ENCODE peak calls at places on chromosomes 3 and 15, in four cellular contexts. X is IMR-90, O is mesendoderm, Y is neuronal stem cell. L is an unnamed sample.

GRCh38 chr3:127164615-127165014 is 28.3 kb upstream of the PRR23E start:
- DNase-seq in X (no peak), O (no peak), Y (no peak), L (no peak)

GRCh38 chr3:59237121-59237520 is 187.3 kb upstream of the CFAP20DC start:
- DNase-seq in X (peak; percentile 62), O (no peak), Y (no peak), L (no peak)

GRCh38 chr15:95825672-95826387 is 504.7 kb upstream of the NR2F2 start:
- DNase-seq in X (no peak), O (no peak), Y (no peak), L (no peak)

GRCh38 chr3:110314512-110315114 is 757.0 kb upstream of the NECTIN3 start:
- DNase-seq in X (peak; percentile 39), O (peak; percentile 82), Y (peak; percentile 35), L (peak; percentile 37)

GRCh38 chr15:99384992-99385669 is 133.8 kb downstream of the LRRC28 start:
- DNase-seq in X (no peak), O (peak; percentile 16), Y (no peak), L (no peak)

GRCh38 chr3:17151598-17152373 is 267.0 kb downstream of the PLCL2 start:
- DNase-seq in X (no peak), O (no peak), Y (no peak), L (peak; percentile 38)

GRCh38 chr3:111669926-111670630 is 74.9 kb upstream of the ZBED2 start:
- DNase-seq in X (peak; percentile 76), O (peak; percentile 25), Y (no peak), L (peak; percentile 58)

GRCh38 chr3:44596631-44597030 is 11.9 kb downstream of the ZNF660 start:
- DNase-seq in X (peak; percentile 17), O (no peak), Y (no peak), L (no peak)

GRCh38 chr3:52184690-52185089 is 13.3 kb upstream of the ALAS1 start:
- DNase-seq in X (no peak), O (no peak), Y (no peak), L (no peak)

GRCh38 chr3:11610044-11610671 is 33.6 kb downstream of the VGLL4 start:
- DNase-seq in X (peak; percentile 65), O (no peak), Y (no peak), L (no peak)

GRCh38 chr3:44903314-44903713 is 28.9 kb downstream of the TGM4 start:
- DNase-seq in X (no peak), O (no peak), Y (no peak), L (no peak)

GRCh38 chr3:57597973-57598351 is 818 bp upstream of the ARF4 start:
- DNase-seq in X (peak; percentile 45), O (no peak), Y (no peak), L (peak; percentile 65)

GRCh38 chr15:100001405-100001804 is 268.2 kb upstream of the LYSMD4 start:
- DNase-seq in X (no peak), O (no peak), Y (no peak), L (no peak)

GRCh38 chr3:155744091-155744625 is 713 bp downstream of the PLCH1 start:
- DNase-seq in X (peak; percentile 4), O (peak; percentile 81), Y (peak; percentile 84), L (peak; percentile 6)

GRCh38 chr3:60364475-60364874 is 886.8 kb downstream of the FHIT start:
- DNase-seq in X (no peak), O (no peak), Y (no peak), L (no peak)

GRCh38 chr3:55198554-55198953 is 270.7 kb upstream of the LRTM1 start:
- DNase-seq in X (peak; percentile 99), O (peak; percentile 28), Y (no peak), L (peak; percentile 75)

GRCh38 chr3:25428950-25429349 is 887 bp downstream of the RARB start:
- DNase-seq in X (no peak), O (no peak), Y (no peak), L (no peak)

GRCh38 chr15:55694652-55695150 is 48.3 kb downstream of the PRTG start:
- DNase-seq in X (peak; percentile 83), O (peak; percentile 79), Y (no peak), L (no peak)

GRCh38 chr15:56913241-56913640 is 5.2 kb upstream of the TCF12 start:
- DNase-seq in X (no peak), O (no peak), Y (no peak), L (no peak)

GRCh38 chr15:47332481-47332880 is 384.8 kb upstream of the SEMA6D start:
- DNase-seq in X (peak; percentile 42), O (peak; percentile 91), Y (no peak), L (peak; percentile 71)

GRCh38 chr3:195319060-195319459 is 48.1 kb upstream of the XXYLT1 start:
- DNase-seq in X (no peak), O (peak; percentile 48), Y (no peak), L (no peak)

GRCh38 chr3:54426431-54426830 is 304.1 kb downstream of the CACNA2D3 start:
- DNase-seq in X (no peak), O (no peak), Y (no peak), L (no peak)

GRCh38 chr15:90219421-90220141 is 14.2 kb downstream of the CIB1 start:
- DNase-seq in X (no peak), O (peak; percentile 52), Y (peak; percentile 36), L (peak; percentile 37)

GRCh38 chr3:108001457-108001856 is 89.4 kb downstream of the CD47 start:
- DNase-seq in X (peak; percentile 34), O (no peak), Y (no peak), L (peak; percentile 93)

GRCh38 chr3:3665961-3666640 is 133.1 kb upstream of the LRRN1 start:
- DNase-seq in X (no peak), O (no peak), Y (no peak), L (no peak)

GRCh38 chr3:4977001-4977888 is 2.0 kb upstream of the BHLHE40 start:
- DNase-seq in X (peak; percentile 84), O (peak; percentile 96), Y (no peak), L (peak; percentile 82)

GRCh38 chr3:37974121-37974927 is 16.3 kb upstream of the VILL start:
- DNase-seq in X (peak; percentile 48), O (peak; percentile 89), Y (peak; percentile 41), L (peak; percentile 80)

GRCh38 chr3:176767385-176767784 is 429.9 kb downstream of the TBL1XR1 start:
- DNase-seq in X (peak; percentile 28), O (no peak), Y (no peak), L (peak; percentile 42)

GRCh38 chr3:14598143-14598569 is 53.4 kb upstream of the CCDC174 start:
- DNase-seq in X (peak; percentile 39), O (peak; percentile 91), Y (peak; percentile 62), L (no peak)

GRCh38 chr3:69848113-69848512 is 108.8 kb downstream of the MITF start:
- DNase-seq in X (no peak), O (no peak), Y (no peak), L (no peak)

GRCh38 chr15:23647421-23648375 is at the start of gene MAGEL2:
- DNase-seq in X (no peak), O (peak; percentile 65), Y (peak; percentile 48), L (no peak)

GRCh38 chr15:31867536-31868442 is 162.5 kb upstream of the CHRNA7 start:
- DNase-seq in X (peak; percentile 38), O (peak; percentile 87), Y (peak; percentile 63), L (peak; percentile 81)

GRCh38 chr3:75012791-75013190 is 398.3 kb upstream of the CNTN3 start:
- DNase-seq in X (no peak), O (no peak), Y (no peak), L (no peak)

GRCh38 chr3:40842714-40843113 is 318.0 kb downstream of the ZNF621 start:
- DNase-seq in X (no peak), O (no peak), Y (no peak), L (no peak)

GRCh38 chr3:172357850-172358754 is 90.2 kb downstream of the GHSR start:
- DNase-seq in X (peak; percentile 24), O (no peak), Y (no peak), L (no peak)

GRCh38 chr3:150235799-150236198 is 172.3 kb upstream of the TSC22D2 start:
- DNase-seq in X (peak; percentile 91), O (no peak), Y (no peak), L (no peak)

GRCh38 chr3:181210275-181210674 is 220.7 kb upstream of the DNAJC19 start:
- DNase-seq in X (peak; percentile 15), O (peak; percentile 16), Y (peak; percentile 9), L (no peak)

GRCh38 chr3:18774319-18774877 is 349.3 kb upstream of the SATB1 start:
- DNase-seq in X (no peak), O (no peak), Y (no peak), L (no peak)
- H2BK120ac ChIP-seq in X (no peak overlapping the region), O (no peak overlapping the region), Y (no peak overlapping the region), L (no peak overlapping the region)

GRCh38 chr3:50187750-50188149 is 3.7 kb upstream of the GNAT1 start:
- DNase-seq in X (no peak), O (no peak), Y (no peak), L (no peak)
- H3K4me3 ChIP-seq in X (no peak overlapping the region), O (no peak overlapping the region), Y (no peak overlapping the region), L (no peak overlapping the region)

DNA sequence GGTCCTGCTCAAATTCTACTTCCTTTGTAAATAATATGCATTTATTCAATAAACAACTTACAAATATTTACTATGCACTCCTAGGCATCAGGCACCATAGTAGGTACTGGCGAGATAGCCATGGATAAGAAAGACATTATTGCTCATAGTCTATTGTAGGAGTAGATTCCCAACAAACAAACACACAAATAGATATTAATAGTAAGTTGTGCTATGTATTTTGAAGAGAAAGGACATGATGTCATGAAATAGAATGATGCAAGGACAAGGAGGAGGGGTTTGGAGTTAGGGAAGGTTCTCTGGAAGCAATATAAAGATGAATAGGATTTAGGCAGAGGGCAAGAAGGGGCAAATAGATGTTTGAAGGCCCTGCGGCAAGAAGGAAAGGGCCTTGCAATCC is 232.0 kb upstream of the TPRG1 start:
- DNase-seq in X (no peak), O (no peak), Y (no peak), L (no peak)
- H2BK120ac ChIP-seq in X (no peak overlapping the region), O (no peak overlapping the region), Y (no peak overlapping the region), L (no peak overlapping the region)

DNA sequence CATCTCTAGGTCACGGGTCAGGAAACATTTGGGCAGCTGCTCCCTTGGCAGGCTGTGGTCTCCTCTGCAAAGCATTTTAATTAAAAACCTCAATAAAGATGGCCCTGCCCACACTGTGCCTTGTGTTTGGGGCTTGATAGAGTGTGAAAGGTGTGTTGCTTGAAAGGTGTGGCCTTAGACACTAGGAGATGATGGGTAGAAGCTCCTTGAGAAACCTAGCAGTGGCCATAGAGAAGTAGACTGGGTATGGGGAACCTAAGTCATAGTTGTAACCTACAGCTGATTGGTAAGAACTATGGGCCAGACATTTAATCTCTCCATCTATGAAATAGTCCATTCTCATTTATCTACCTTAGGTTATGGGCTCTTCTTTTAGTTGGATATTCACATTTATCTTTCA is 3.3 kb downstream of the JAGN1 start:
- DNase-seq in X (no peak), O (no peak), Y (no peak), L (no peak)
- H3K4me3 ChIP-seq in X (no peak overlapping the region), O (no peak overlapping the region), Y (no peak overlapping the region), L (no peak overlapping the region)

L was measured in trophoblast cell.